ENCODE peak calls at places on chromosomes 7 and 10, in eight cellular contexts. W, F, G, N, K, H, C and Q are unnamed samples.

GRCh38 chr7:351256-351655 is 61.3 kb downstream of the FOXL3 start:
- DNase-seq in W (no peak), F (no peak), G (no peak), N (no peak), K (no peak), H (no peak), C (no peak), Q (no peak)

GRCh38 chr7:90701771-90702170 is 105.7 kb downstream of the CDK14 start:
- DNase-seq in W (no peak), F (peak; percentile 12), G (no peak), N (no peak), K (no peak), H (no peak), C (no peak), Q (no peak)

GRCh38 chr7:75813084-75813483 is 522 bp downstream of the CCL24 start:
- DNase-seq in W (no peak), F (no peak), G (no peak), N (no peak), K (no peak), H (no peak), C (no peak), Q (no peak)

GRCh38 chr7:26365077-26365896 is 73.6 kb downstream of the SNX10 start:
- DNase-seq in W (peak; percentile 44), F (peak; percentile 47), G (peak; percentile 42), N (peak; percentile 65), K (peak; percentile 87), H (no peak), C (no peak), Q (peak; percentile 33)

GRCh38 chr7:45920543-45921380 is at the start of gene IGFBP3:
- DNase-seq in W (peak; percentile 71), F (no peak), G (peak; percentile 64), N (no peak), K (peak; percentile 67), H (peak; percentile 70), C (no peak), Q (no peak)

GRCh38 chr7:15628876-15629275 is 57.6 kb downstream of the MEOX2 start:
- DNase-seq in W (no peak), F (no peak), G (peak; percentile 8), N (no peak), K (peak; percentile 47), H (no peak), C (no peak), Q (no peak)

GRCh38 chr7:75905785-75906604 is 9.0 kb upstream of the POR start:
- DNase-seq in W (peak; percentile 70), F (peak; percentile 91), G (peak; percentile 42), N (peak; percentile 27), K (peak; percentile 83), H (peak; percentile 71), C (peak; percentile 92), Q (peak; percentile 72)

GRCh38 chr7:118372530-118372929 is 148.0 kb downstream of the ANKRD7 start:
- DNase-seq in W (no peak), F (no peak), G (peak; percentile 55), N (no peak), K (peak; percentile 16), H (no peak), C (no peak), Q (peak; percentile 55)

GRCh38 chr10:21052072-21052708 is 155.1 kb upstream of the NEBL start:
- DNase-seq in W (no peak), F (peak; percentile 14), G (no peak), N (no peak), K (no peak), H (no peak), C (no peak), Q (no peak)

GRCh38 chr10:98266647-98267046 is 1.3 kb downstream of the LOXL4 start:
- DNase-seq in W (no peak), F (no peak), G (no peak), N (no peak), K (no peak), H (no peak), C (no peak), Q (peak; percentile 51)

GRCh38 chr10:2120781-2121180 is 383.5 kb upstream of the ADARB2 start:
- DNase-seq in W (no peak), F (no peak), G (no peak), N (no peak), K (no peak), H (no peak), C (no peak), Q (no peak)

GRCh38 chr7:33062023-33062781 is at the start of gene NT5C3A:
- DNase-seq in W (no peak), F (peak; percentile 57), G (no peak), N (peak; percentile 72), K (peak; percentile 24), H (peak; percentile 43), C (peak; percentile 72), Q (peak; percentile 68)

GRCh38 chr7:151661556-151661955 is 141.9 kb upstream of the RHEB start:
- DNase-seq in W (no peak), F (no peak), G (no peak), N (no peak), K (no peak), H (no peak), C (no peak), Q (no peak)

GRCh38 chr10:109957092-109957797 is 33.9 kb upstream of the XPNPEP1 start:
- DNase-seq in W (no peak), F (no peak), G (no peak), N (no peak), K (no peak), H (no peak), C (no peak), Q (no peak)

GRCh38 chr10:116708386-116708785 is 34.0 kb downstream of the HSPA12A start:
- DNase-seq in W (no peak), F (no peak), G (peak; percentile 91), N (no peak), K (peak; percentile 38), H (no peak), C (no peak), Q (no peak)

GRCh38 chr10:48636901-48637300 is 32.0 kb upstream of the ARHGAP22 start:
- DNase-seq in W (no peak), F (no peak), G (no peak), N (no peak), K (no peak), H (no peak), C (no peak), Q (no peak)
- H3K4me1 ChIP-seq in W (no peaks in the 10 kb centered on the region), F (no peaks in the 10 kb centered on the region), G (peaks cover 6% of the 10 kb centered on the region), N (no peaks in the 10 kb centered on the region), K (peaks cover 14% of the 10 kb centered on the region), H (peaks cover 23% of the 10 kb centered on the region), C (peaks cover 8% of the 10 kb centered on the region), Q (no peaks in the 10 kb centered on the region)

GRCh38 chr10:69056536-69057260 is 31.2 kb upstream of the SRGN start:
- DNase-seq in W (no peak), F (no peak), G (no peak), N (no peak), K (no peak), H (no peak), C (no peak), Q (no peak)
- H3K27ac ChIP-seq in W (no peak overlapping the region), F (peak overlapping the region; percentile 80), G (no peak overlapping the region), N (peak overlapping the region; percentile 29), K (no peak overlapping the region), H (peak overlapping the region; percentile 51), C (peak overlapping the region; percentile 17), Q (no peak overlapping the region)

DNA sequence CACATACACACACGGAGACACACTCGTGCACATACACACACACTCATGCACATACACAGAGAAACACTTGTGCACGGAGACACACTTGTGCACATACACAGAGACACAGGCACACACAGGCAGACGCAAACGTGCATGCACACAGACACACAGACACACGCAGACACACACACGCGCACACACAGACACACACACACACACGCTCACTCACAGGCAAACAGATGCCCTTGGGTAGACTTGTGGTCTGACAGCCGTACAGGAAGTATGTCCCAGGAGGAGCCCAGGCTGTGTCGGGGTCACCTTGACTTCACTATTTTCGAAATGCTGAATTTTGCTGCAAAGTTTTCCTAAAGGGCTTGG is 538.0 kb downstream of the DNAJB6 start:
- DNase-seq in W (no peak), F (no peak), G (no peak), N (no peak), K (no peak), H (no peak), C (no peak), Q (no peak)
- H3K4me3 ChIP-seq in W (no peak overlapping the region), F (no peak overlapping the region), G (no peak overlapping the region), N (no peak overlapping the region), K (no peak overlapping the region), H (no peak overlapping the region), C (no peak overlapping the region), Q (no peak overlapping the region)

DNA sequence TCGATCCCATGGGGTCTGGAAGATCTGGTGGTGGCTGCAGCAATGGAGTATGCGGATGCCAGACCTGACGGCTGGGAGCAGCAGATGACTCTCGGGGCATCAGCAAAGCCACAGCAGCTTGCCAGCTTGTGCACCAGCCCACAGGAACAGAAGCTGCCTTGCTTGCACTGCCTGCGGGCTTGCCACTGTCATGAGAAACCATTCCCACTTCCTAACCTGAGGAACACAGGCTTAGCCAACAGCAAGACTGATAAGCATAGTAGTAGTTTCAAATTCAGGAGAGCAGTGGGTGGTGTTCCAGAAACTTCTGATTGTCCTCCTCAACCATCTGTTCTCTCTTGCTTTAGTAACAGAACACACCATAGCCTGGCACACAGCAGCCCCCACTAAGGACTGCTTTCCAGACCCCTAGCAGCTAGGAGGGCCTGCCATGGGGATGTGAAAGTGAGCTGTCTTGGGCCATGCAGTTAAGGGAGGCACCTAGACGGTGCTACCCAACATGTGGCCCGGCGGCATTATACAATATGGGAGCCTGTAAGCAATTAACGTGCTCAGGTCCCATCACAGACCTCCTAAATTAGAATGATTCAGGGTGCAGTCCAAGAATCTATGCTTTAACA is 7.3 kb downstream of the ANXA11 start:
- DNase-seq in W (no peak), F (no peak), G (no peak), N (no peak), K (no peak), H (peak; percentile 54), C (no peak), Q (no peak)
- H3K4me1 ChIP-seq in W (peaks cover 8% of the 10 kb centered on the region), F (peaks cover 4% of the 10 kb centered on the region), G (peaks cover 23% of the 10 kb centered on the region), N (peaks cover 73% of the 10 kb centered on the region), K (peaks cover 26% of the 10 kb centered on the region), H (peaks cover 98% of the 10 kb centered on the region), C (peaks cover 87% of the 10 kb centered on the region), Q (peaks cover 33% of the 10 kb centered on the region)

GRCh38 chr10:93861825-93862224 is 32.0 kb upstream of the SLC35G1 start:
- DNase-seq in W (no peak), F (no peak), G (no peak), N (no peak), K (no peak), H (no peak), C (no peak), Q (no peak)

GRCh38 chr10:93872776-93873175 is 21.0 kb upstream of the SLC35G1 start:
- DNase-seq in W (no peak), F (no peak), G (no peak), N (no peak), K (peak; percentile 9), H (no peak), C (no peak), Q (no peak)

GRCh38 chr10:93865794-93866193 is 28.0 kb upstream of the SLC35G1 start:
- DNase-seq in W (no peak), F (no peak), G (no peak), N (no peak), K (no peak), H (no peak), C (no peak), Q (no peak)

GRCh38 chr10:93871805-93872204 is 22.0 kb upstream of the SLC35G1 start:
- DNase-seq in W (no peak), F (no peak), G (no peak), N (no peak), K (no peak), H (no peak), C (no peak), Q (no peak)

GRCh38 chr10:93867481-93867880 is 26.3 kb upstream of the SLC35G1 start:
- DNase-seq in W (no peak), F (no peak), G (no peak), N (no peak), K (no peak), H (no peak), C (no peak), Q (no peak)
- H3K27ac ChIP-seq in W (no peak overlapping the region), F (no peak overlapping the region), G (no peak overlapping the region), N (no peak overlapping the region), K (no peak overlapping the region), H (no peak overlapping the region), C (no peak overlapping the region), Q (no peak overlapping the region)

GRCh38 chr10:24136070-24136469 is 72.9 kb upstream of the KIAA1217 start:
- DNase-seq in W (no peak), F (no peak), G (no peak), N (no peak), K (no peak), H (no peak), C (no peak), Q (no peak)
- H3K4me3 ChIP-seq in W (no peak overlapping the region), F (no peak overlapping the region), G (no peak overlapping the region), N (no peak overlapping the region), K (no peak overlapping the region), H (no peak overlapping the region), C (no peak overlapping the region), Q (no peak overlapping the region)